ENCODE peak calls at places on chromosome 2, in six cellular contexts. One of them, this sample, is unnamed.

GRCh38 chr2:183204397-183204796 is 80.2 kb downstream of the NUP35 start:
- DNase-seq in effector memory CD4-positive, alpha-beta T cell: no peak
- DNase-seq in psoas muscle: no peak
- DNase-seq in posterior vena cava: no peak
- DNase-seq in Ammon's horn: no peak
- DNase-seq in fibroblast of lung: no peak
- DNase-seq in this sample: no peak

GRCh38 chr2:8719528-8719927 is 37.7 kb downstream of the ID2 start:
- DNase-seq in psoas muscle: no peak
- DNase-seq in fibroblast of lung: no peak
- DNase-seq in Ammon's horn: no peak
- DNase-seq in posterior vena cava: no peak
- DNase-seq in effector memory CD4-positive, alpha-beta T cell: no peak
- DNase-seq in this sample: no peak

GRCh38 chr2:28412625-28413151 is 20.0 kb downstream of the FOSL2 start:
- DNase-seq in fibroblast of lung: no peak
- DNase-seq in psoas muscle: no peak
- DNase-seq in Ammon's horn: no peak
- DNase-seq in posterior vena cava: no peak
- DNase-seq in effector memory CD4-positive, alpha-beta T cell: no peak
- DNase-seq in this sample: no peak

GRCh38 chr2:210544839-210545238 is 11.6 kb upstream of the CPS1 start:
- DNase-seq in effector memory CD4-positive, alpha-beta T cell: no peak
- DNase-seq in Ammon's horn: no peak
- DNase-seq in fibroblast of lung: no peak
- DNase-seq in posterior vena cava: no peak
- DNase-seq in psoas muscle: no peak
- DNase-seq in this sample: no peak

GRCh38 chr2:206936456-206937222 is 2.7 kb upstream of the CPO start:
- DNase-seq in psoas muscle: no peak
- DNase-seq in fibroblast of lung: peak
- DNase-seq in Ammon's horn: no peak
- DNase-seq in posterior vena cava: no peak
- DNase-seq in effector memory CD4-positive, alpha-beta T cell: no peak
- DNase-seq in this sample: no peak

GRCh38 chr2:113973856-113974255 is 84.0 kb downstream of the ACTR3 start:
- DNase-seq in Ammon's horn: no peak
- DNase-seq in fibroblast of lung: no peak
- DNase-seq in psoas muscle: no peak
- DNase-seq in posterior vena cava: no peak
- DNase-seq in effector memory CD4-positive, alpha-beta T cell: no peak
- DNase-seq in this sample: no peak

GRCh38 chr2:223477318-223477717 is 124.8 kb downstream of the SCG2 start:
- DNase-seq in fibroblast of lung: peak
- DNase-seq in Ammon's horn: no peak
- DNase-seq in psoas muscle: no peak
- DNase-seq in posterior vena cava: no peak
- DNase-seq in effector memory CD4-positive, alpha-beta T cell: no peak
- DNase-seq in this sample: no peak

GRCh38 chr2:114222331-114222730 is 220.1 kb upstream of the DPP10 start:
- DNase-seq in posterior vena cava: no peak
- DNase-seq in effector memory CD4-positive, alpha-beta T cell: no peak
- DNase-seq in fibroblast of lung: no peak
- DNase-seq in Ammon's horn: no peak
- DNase-seq in psoas muscle: no peak
- DNase-seq in this sample: no peak

GRCh38 chr2:110869472-110870446 is 137.4 kb downstream of the ACOXL start:
- DNase-seq in posterior vena cava: no peak
- DNase-seq in psoas muscle: no peak
- DNase-seq in effector memory CD4-positive, alpha-beta T cell: no peak
- DNase-seq in Ammon's horn: no peak
- DNase-seq in fibroblast of lung: peak
- DNase-seq in this sample: no peak

GRCh38 chr2:98915751-98916358 is 20.2 kb downstream of the CRACDL start:
- DNase-seq in psoas muscle: no peak
- DNase-seq in posterior vena cava: peak
- DNase-seq in effector memory CD4-positive, alpha-beta T cell: no peak
- DNase-seq in Ammon's horn: no peak
- DNase-seq in fibroblast of lung: peak
- DNase-seq in this sample: no peak

GRCh38 chr2:156476516-156477206 is 40.5 kb downstream of the GPD2 start:
- DNase-seq in fibroblast of lung: peak
- DNase-seq in posterior vena cava: no peak
- DNase-seq in psoas muscle: no peak
- DNase-seq in Ammon's horn: no peak
- DNase-seq in effector memory CD4-positive, alpha-beta T cell: no peak
- DNase-seq in this sample: no peak

GRCh38 chr2:132252191-132252893 is 90.6 kb upstream of the ANKRD30BL start:
- DNase-seq in effector memory CD4-positive, alpha-beta T cell: no peak
- DNase-seq in fibroblast of lung: no peak
- DNase-seq in Ammon's horn: no peak
- DNase-seq in posterior vena cava: no peak
- DNase-seq in psoas muscle: no peak
- DNase-seq in this sample: no peak

GRCh38 chr2:81260320-81260719 is 955.8 kb upstream of the LRRTM1 start:
- DNase-seq in posterior vena cava: no peak
- DNase-seq in Ammon's horn: no peak
- DNase-seq in psoas muscle: no peak
- DNase-seq in effector memory CD4-positive, alpha-beta T cell: no peak
- DNase-seq in fibroblast of lung: peak
- DNase-seq in this sample: no peak

GRCh38 chr2:100126172-100126571 is 16.2 kb downstream of the AFF3 start:
- DNase-seq in effector memory CD4-positive, alpha-beta T cell: no peak
- DNase-seq in Ammon's horn: no peak
- DNase-seq in fibroblast of lung: peak
- DNase-seq in psoas muscle: no peak
- DNase-seq in posterior vena cava: no peak
- DNase-seq in this sample: no peak

GRCh38 chr2:128813352-128814034 is 494.8 kb upstream of the HS6ST1 start:
- DNase-seq in Ammon's horn: no peak
- DNase-seq in fibroblast of lung: no peak
- DNase-seq in posterior vena cava: peak
- DNase-seq in effector memory CD4-positive, alpha-beta T cell: no peak
- DNase-seq in psoas muscle: no peak
- DNase-seq in this sample: no peak

GRCh38 chr2:30708491-30709290 is 98.6 kb downstream of the CAPN13 start:
- DNase-seq in Ammon's horn: no peak
- DNase-seq in psoas muscle: no peak
- DNase-seq in fibroblast of lung: peak
- DNase-seq in effector memory CD4-positive, alpha-beta T cell: no peak
- DNase-seq in posterior vena cava: peak
- DNase-seq in this sample: no peak

GRCh38 chr2:149648282-149649030 is 60.9 kb upstream of the MMADHC start:
- DNase-seq in psoas muscle: peak
- DNase-seq in posterior vena cava: no peak
- DNase-seq in fibroblast of lung: peak
- DNase-seq in Ammon's horn: no peak
- DNase-seq in effector memory CD4-positive, alpha-beta T cell: no peak
- DNase-seq in this sample: peak

GRCh38 chr2:96506016-96506906 is 1.1 kb upstream of the NEURL3 start:
- DNase-seq in fibroblast of lung: no peak
- DNase-seq in effector memory CD4-positive, alpha-beta T cell: no peak
- DNase-seq in posterior vena cava: peak
- DNase-seq in psoas muscle: no peak
- DNase-seq in Ammon's horn: peak
- DNase-seq in this sample: no peak

GRCh38 chr2:151918308-151918707 is 90.1 kb upstream of the ARL5A start:
- DNase-seq in posterior vena cava: no peak
- DNase-seq in psoas muscle: no peak
- DNase-seq in effector memory CD4-positive, alpha-beta T cell: no peak
- DNase-seq in fibroblast of lung: no peak
- DNase-seq in Ammon's horn: peak
- DNase-seq in this sample: no peak

GRCh38 chr2:86764661-86765307 is 25.9 kb downstream of the CD8A start:
- DNase-seq in effector memory CD4-positive, alpha-beta T cell: no peak
- DNase-seq in posterior vena cava: no peak
- DNase-seq in Ammon's horn: peak
- DNase-seq in psoas muscle: no peak
- DNase-seq in fibroblast of lung: peak
- DNase-seq in this sample: no peak

GRCh38 chr2:218860950-218861381 is 1.4 kb downstream of the WNT6 start:
- DNase-seq in effector memory CD4-positive, alpha-beta T cell: no peak
- DNase-seq in posterior vena cava: peak
- DNase-seq in psoas muscle: peak
- DNase-seq in fibroblast of lung: peak
- DNase-seq in Ammon's horn: peak
- DNase-seq in this sample: peak

GRCh38 chr2:68755071-68755470 is 20.5 kb downstream of the ARHGAP25 start:
- DNase-seq in posterior vena cava: no peak
- DNase-seq in Ammon's horn: no peak
- DNase-seq in fibroblast of lung: no peak
- DNase-seq in psoas muscle: no peak
- DNase-seq in effector memory CD4-positive, alpha-beta T cell: no peak
- DNase-seq in this sample: no peak

GRCh38 chr2:160892204-160892603 is 268.0 kb upstream of the TANK start:
- DNase-seq in fibroblast of lung: no peak
- DNase-seq in psoas muscle: no peak
- DNase-seq in effector memory CD4-positive, alpha-beta T cell: no peak
- DNase-seq in posterior vena cava: no peak
- DNase-seq in Ammon's horn: no peak
- DNase-seq in this sample: no peak

GRCh38 chr2:121519732-121520640 is 10.7 kb upstream of the RNU4ATAC start:
- DNase-seq in effector memory CD4-positive, alpha-beta T cell: no peak
- DNase-seq in fibroblast of lung: peak
- DNase-seq in posterior vena cava: no peak
- DNase-seq in psoas muscle: no peak
- DNase-seq in Ammon's horn: peak
- DNase-seq in this sample: no peak

GRCh38 chr2:160397530-160397865 is 96.1 kb downstream of the RBMS1 start:
- DNase-seq in psoas muscle: no peak
- DNase-seq in Ammon's horn: no peak
- DNase-seq in effector memory CD4-positive, alpha-beta T cell: no peak
- DNase-seq in posterior vena cava: no peak
- DNase-seq in fibroblast of lung: peak
- DNase-seq in this sample: no peak

GRCh38 chr2:197052371-197052770 is 125.9 kb upstream of the PGAP1 start:
- DNase-seq in effector memory CD4-positive, alpha-beta T cell: no peak
- DNase-seq in fibroblast of lung: peak
- DNase-seq in Ammon's horn: no peak
- DNase-seq in posterior vena cava: no peak
- DNase-seq in psoas muscle: no peak
- DNase-seq in this sample: no peak

GRCh38 chr2:8309131-8309530 is 372.7 kb upstream of the ID2 start:
- DNase-seq in fibroblast of lung: no peak
- DNase-seq in Ammon's horn: no peak
- DNase-seq in posterior vena cava: no peak
- DNase-seq in psoas muscle: no peak
- DNase-seq in effector memory CD4-positive, alpha-beta T cell: no peak
- DNase-seq in this sample: no peak

GRCh38 chr2:134372611-134373131 is 118.8 kb downstream of the MGAT5 start:
- DNase-seq in effector memory CD4-positive, alpha-beta T cell: no peak
- DNase-seq in psoas muscle: peak
- DNase-seq in fibroblast of lung: peak
- DNase-seq in posterior vena cava: peak
- DNase-seq in Ammon's horn: peak
- DNase-seq in this sample: peak

GRCh38 chr2:28096421-28096820 is 205.9 kb downstream of the BABAM2 start:
- DNase-seq in effector memory CD4-positive, alpha-beta T cell: no peak
- DNase-seq in psoas muscle: no peak
- DNase-seq in Ammon's horn: no peak
- DNase-seq in fibroblast of lung: peak
- DNase-seq in posterior vena cava: no peak
- DNase-seq in this sample: no peak

This sample was measured in uterus.